ENCODE peak calls at places on chromosomes 3 and 15, in five cellular contexts. F is lower lobe of right lung, K is tibial artery, S is right atrium auricular region, D is psoas muscle. R is an unnamed sample.

GRCh38 chr15:44595246-44595645 is 58.3 kb downstream of the EIF3J start:
- DNase-seq in F (no peak), K (no peak), S (no peak), D (no peak), R (no peak)

GRCh38 chr3:171704002-171704401 is 106.3 kb downstream of the PLD1 start:
- DNase-seq in F (no peak), K (no peak), S (no peak), D (no peak), R (no peak)

GRCh38 chr15:101262551-101262950 is 10.7 kb upstream of the CHSY1 start:
- DNase-seq in F (no peak), K (no peak), S (no peak), D (no peak), R (no peak)

GRCh38 chr3:184005981-184006507 is 11.6 kb downstream of the ABCC5 start:
- DNase-seq in F (peak; percentile 85), K (peak; percentile 50), S (peak; percentile 59), D (peak; percentile 68), R (no peak)

GRCh38 chr3:178295257-178295912 is 240.9 kb upstream of the KCNMB2 start:
- DNase-seq in F (no peak), K (no peak), S (no peak), D (no peak), R (peak; percentile 62)

GRCh38 chr15:74417230-74417629 is 16.5 kb downstream of the SEMA7A start:
- DNase-seq in F (no peak), K (no peak), S (no peak), D (no peak), R (no peak)

GRCh38 chr15:20294651-20295237 is 246.9 kb downstream of the GOLGA6L6 start:
- DNase-seq in F (no peak), K (no peak), S (peak; percentile 50), D (no peak), R (no peak)

GRCh38 chr15:80411788-80412288 is 7.7 kb downstream of the ARNT2 start:
- DNase-seq in F (no peak), K (no peak), S (no peak), D (no peak), R (no peak)

GRCh38 chr3:196708467-196708866 is 3.6 kb downstream of the CEP19 start:
- DNase-seq in F (no peak), K (no peak), S (no peak), D (no peak), R (no peak)

GRCh38 chr15:68208641-68209240 is 3.6 kb upstream of the CALML4 start:
- DNase-seq in F (no peak), K (peak; percentile 13), S (no peak), D (no peak), R (no peak)

GRCh38 chr3:154144825-154145465 is 23.8 kb downstream of the ARHGEF26 start:
- DNase-seq in F (no peak), K (no peak), S (no peak), D (no peak), R (no peak)

GRCh38 chr15:82571722-82572222 is 31.5 kb upstream of the RPS17 start:
- DNase-seq in F (peak; percentile 57), K (peak; percentile 80), S (peak; percentile 75), D (peak; percentile 66), R (peak; percentile 77)

GRCh38 chr3:167843886-167844285 is 108.4 kb downstream of the SERPINI1 start:
- DNase-seq in F (no peak), K (no peak), S (no peak), D (no peak), R (no peak)

GRCh38 chr3:9028134-9028533 is 64.9 kb upstream of the RAD18 start:
- DNase-seq in F (peak; percentile 88), K (peak; percentile 79), S (peak; percentile 70), D (peak; percentile 86), R (peak; percentile 84)

GRCh38 chr3:146313411-146314111 is 62.7 kb upstream of the PLSCR4 start:
- DNase-seq in F (no peak), K (no peak), S (no peak), D (no peak), R (no peak)

GRCh38 chr3:71228156-71228885 is 355.2 kb downstream of the FOXP1 start:
- DNase-seq in F (no peak), K (no peak), S (no peak), D (no peak), R (no peak)

GRCh38 chr3:24678021-24678420 is 183.4 kb upstream of the THRB start:
- DNase-seq in F (no peak), K (no peak), S (no peak), D (no peak), R (no peak)

GRCh38 chr3:13792512-13793347 is 87.1 kb downstream of the WNT7A start:
- DNase-seq in F (no peak), K (no peak), S (no peak), D (no peak), R (no peak)

GRCh38 chr15:82064824-82065223 is 19.0 kb upstream of the MEX3B start:
- DNase-seq in F (no peak), K (no peak), S (no peak), D (no peak), R (no peak)

GRCh38 chr3:36733723-36734122 is 30.6 kb downstream of the DCLK3 start:
- DNase-seq in F (no peak), K (no peak), S (no peak), D (no peak), R (no peak)

GRCh38 chr3:126910231-126910630 is 72.7 kb upstream of the PLXNA1 start:
- DNase-seq in F (no peak), K (no peak), S (no peak), D (no peak), R (no peak)

GRCh38 chr3:124860599-124860998 is 26.6 kb downstream of the ITGB5 start:
- DNase-seq in F (no peak), K (peak; percentile 89), S (peak; percentile 89), D (peak; percentile 78), R (peak; percentile 88)

GRCh38 chr15:93239591-93239990 is 150.6 kb upstream of the RGMA start:
- DNase-seq in F (no peak), K (no peak), S (no peak), D (no peak), R (no peak)

GRCh38 chr3:56633602-56634371 is 49.3 kb downstream of the TASOR start:
- DNase-seq in F (no peak), K (no peak), S (no peak), D (no peak), R (no peak)

GRCh38 chr15:74537736-74538135 is 3.3 kb upstream of the ARID3B start:
- DNase-seq in F (no peak), K (no peak), S (no peak), D (no peak), R (no peak)

GRCh38 chr3:105676621-105677300 is 192.1 kb downstream of the CBLB start:
- DNase-seq in F (no peak), K (no peak), S (no peak), D (no peak), R (no peak)

GRCh38 chr3:171415070-171415469 is 45.1 kb downstream of the TNIK start:
- DNase-seq in F (no peak), K (no peak), S (no peak), D (no peak), R (no peak)

GRCh38 chr3:161413127-161413854 is 42.0 kb upstream of the SPTSSB start:
- DNase-seq in F (no peak), K (peak; percentile 28), S (peak; percentile 68), D (peak; percentile 29), R (peak; percentile 20)

GRCh38 chr3:170383567-170383966 is 26.1 kb downstream of the SKIL start:
- DNase-seq in F (no peak), K (no peak), S (no peak), D (no peak), R (no peak)

GRCh38 chr15:78454992-78455391 is 17.0 kb downstream of the IREB2 start:
- DNase-seq in F (no peak), K (no peak), S (no peak), D (no peak), R (no peak)

GRCh38 chr3:158709666-158710083 is 22.6 kb downstream of the RARRES1 start:
- DNase-seq in F (no peak), K (no peak), S (peak; percentile 70), D (no peak), R (no peak)

GRCh38 chr3:65671004-65671403 is 367.7 kb downstream of the MAGI1 start:
- DNase-seq in F (no peak), K (no peak), S (no peak), D (no peak), R (no peak)

GRCh38 chr3:154178172-154178571 is 57.0 kb downstream of the ARHGEF26 start:
- DNase-seq in F (no peak), K (no peak), S (no peak), D (no peak), R (no peak)

GRCh38 chr3:150965436-150965835 is 7.1 kb downstream of the CLRN1 start:
- DNase-seq in F (no peak), K (no peak), S (no peak), D (no peak), R (no peak)

GRCh38 chr15:79432345-79433311 is 492 bp downstream of the MINAR1 start:
- DNase-seq in F (no peak), K (no peak), S (no peak), D (no peak), R (no peak)

GRCh38 chr3:152474585-152474984 is 205.9 kb downstream of the MBNL1 start:
- DNase-seq in F (no peak), K (no peak), S (no peak), D (no peak), R (peak; percentile 21)

GRCh38 chr3:152471814-152472605 is 203.3 kb downstream of the MBNL1 start:
- DNase-seq in F (peak; percentile 41), K (peak; percentile 80), S (peak; percentile 80), D (peak; percentile 36), R (peak; percentile 71)

GRCh38 chr3:152470893-152471292 is 202.2 kb downstream of the MBNL1 start:
- DNase-seq in F (no peak), K (no peak), S (no peak), D (no peak), R (no peak)

GRCh38 chr3:152470095-152470494 is 201.4 kb downstream of the MBNL1 start:
- DNase-seq in F (no peak), K (no peak), S (no peak), D (no peak), R (no peak)

GRCh38 chr3:152472606-152472954 is 203.9 kb downstream of the MBNL1 start:
- DNase-seq in F (no peak), K (no peak), S (no peak), D (no peak), R (no peak)
- H3K4me3 ChIP-seq in F (no peak overlapping the region), K (no peak overlapping the region), S (no peak overlapping the region), D (peak overlapping the region; percentile 19), R (no peak overlapping the region)

GRCh38 chr3:164144824-164145223 is 933.5 kb downstream of the SI start:
- DNase-seq in F (no peak), K (no peak), S (no peak), D (no peak), R (no peak)
- H3K9me3 ChIP-seq in F (peaks cover 17% of the 10 kb centered on the region), K (no peaks in the 10 kb centered on the region), S (no peaks in the 10 kb centered on the region), D (no peaks in the 10 kb centered on the region), R (no peaks in the 10 kb centered on the region)

DNA sequence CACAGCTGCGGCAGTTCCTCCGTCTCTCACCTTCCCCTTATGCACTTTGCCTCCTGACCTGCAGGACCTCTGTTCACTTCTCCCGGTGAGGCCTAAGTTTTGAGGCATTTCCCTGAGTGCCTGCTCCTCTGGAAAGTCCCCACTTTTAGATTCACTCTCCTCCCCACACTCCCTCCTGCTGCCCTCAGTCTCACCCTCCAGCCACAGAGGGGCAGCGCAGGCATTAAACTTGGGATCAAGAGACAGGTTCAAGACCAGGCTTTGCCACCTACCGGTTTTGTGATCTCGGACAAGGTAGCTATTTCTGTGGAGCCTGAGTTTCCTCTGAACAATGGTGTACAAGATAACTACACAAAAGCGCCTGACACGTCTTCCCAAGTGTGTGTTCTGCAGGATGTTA is 19.4 kb downstream of the SLC6A11 start:
- DNase-seq in F (no peak), K (no peak), S (no peak), D (no peak), R (no peak)
- TF ChIP-seq CTCF in F (no peak), K (no peak), S (no peak), D (no peak), R (no peak)

GRCh38 chr15:34584321-34584668 is 844 bp upstream of the GOLGA8B start:
- DNase-seq in F (no peak), K (no peak), S (no peak), D (no peak), R (no peak)
- H3K4me3 ChIP-seq in F (peak overlapping the region; percentile 80), K (peak overlapping the region; percentile 83), S (peak overlapping the region; percentile 54), D (peak overlapping the region; percentile 71), R (no peak overlapping the region)